ENCODE peak calls at places on chromosomes 6 and 20, in four cellular contexts. One of them, this sample, is unnamed.

GRCh38 chr20:1446536-1446935 is 20.1 kb downstream of the NSFL1C start:
- DNase-seq in amygdala: no peak
- DNase-seq in stimulated activated CD8-positive, alpha-beta memory T cell treated with anti-CD3 and anti-CD28 coated beads, Interleukin-12 subunit alpha, Interleukin-12 subunit beta, amount 100 ng/mL, for 4 hours: no peak
- DNase-seq in aorta: no peak
- DNase-seq in this sample: no peak

GRCh38 chr6:138769102-138769676 is 4.4 kb upstream of the CCDC28A start:
- DNase-seq in amygdala: no peak
- DNase-seq in stimulated activated CD8-positive, alpha-beta memory T cell treated with anti-CD3 and anti-CD28 coated beads, Interleukin-12 subunit alpha, Interleukin-12 subunit beta, amount 100 ng/mL, for 4 hours: no peak
- DNase-seq in aorta: no peak
- DNase-seq in this sample: no peak

GRCh38 chr6:155955038-155955437 is 499.4 kb upstream of the NOX3 start:
- DNase-seq in amygdala: no peak
- DNase-seq in stimulated activated CD8-positive, alpha-beta memory T cell treated with anti-CD3 and anti-CD28 coated beads, Interleukin-12 subunit alpha, Interleukin-12 subunit beta, amount 100 ng/mL, for 4 hours: no peak
- DNase-seq in aorta: no peak
- DNase-seq in this sample: no peak

GRCh38 chr6:148364056-148364844 is 21.6 kb downstream of the SASH1 start:
- DNase-seq in amygdala: no peak
- DNase-seq in stimulated activated CD8-positive, alpha-beta memory T cell treated with anti-CD3 and anti-CD28 coated beads, Interleukin-12 subunit alpha, Interleukin-12 subunit beta, amount 100 ng/mL, for 4 hours: no peak
- DNase-seq in aorta: no peak
- DNase-seq in this sample: no peak

GRCh38 chr6:107569456-107569855 is 79.5 kb downstream of the SOBP start:
- DNase-seq in amygdala: no peak
- DNase-seq in stimulated activated CD8-positive, alpha-beta memory T cell treated with anti-CD3 and anti-CD28 coated beads, Interleukin-12 subunit alpha, Interleukin-12 subunit beta, amount 100 ng/mL, for 4 hours: no peak
- DNase-seq in aorta: no peak
- DNase-seq in this sample: no peak

GRCh38 chr20:49381558-49382493 is 100.6 kb downstream of the KCNB1 start:
- DNase-seq in amygdala: peak
- DNase-seq in stimulated activated CD8-positive, alpha-beta memory T cell treated with anti-CD3 and anti-CD28 coated beads, Interleukin-12 subunit alpha, Interleukin-12 subunit beta, amount 100 ng/mL, for 4 hours: no peak
- DNase-seq in aorta: peak
- DNase-seq in this sample: peak

GRCh38 chr20:6993016-6993415 is 225.5 kb downstream of the BMP2 start:
- DNase-seq in amygdala: no peak
- DNase-seq in stimulated activated CD8-positive, alpha-beta memory T cell treated with anti-CD3 and anti-CD28 coated beads, Interleukin-12 subunit alpha, Interleukin-12 subunit beta, amount 100 ng/mL, for 4 hours: no peak
- DNase-seq in aorta: no peak
- DNase-seq in this sample: no peak

GRCh38 chr20:35618372-35619131 is 2.9 kb downstream of the SPAG4 start:
- DNase-seq in amygdala: no peak
- DNase-seq in stimulated activated CD8-positive, alpha-beta memory T cell treated with anti-CD3 and anti-CD28 coated beads, Interleukin-12 subunit alpha, Interleukin-12 subunit beta, amount 100 ng/mL, for 4 hours: no peak
- DNase-seq in aorta: no peak
- DNase-seq in this sample: no peak

GRCh38 chr20:20393207-20393606 is 25.3 kb downstream of the INSM1 start:
- DNase-seq in amygdala: no peak
- DNase-seq in stimulated activated CD8-positive, alpha-beta memory T cell treated with anti-CD3 and anti-CD28 coated beads, Interleukin-12 subunit alpha, Interleukin-12 subunit beta, amount 100 ng/mL, for 4 hours: no peak
- DNase-seq in aorta: no peak
- DNase-seq in this sample: no peak

GRCh38 chr6:95545691-95546090 is 31.6 kb upstream of the MANEA start:
- DNase-seq in amygdala: no peak
- DNase-seq in stimulated activated CD8-positive, alpha-beta memory T cell treated with anti-CD3 and anti-CD28 coated beads, Interleukin-12 subunit alpha, Interleukin-12 subunit beta, amount 100 ng/mL, for 4 hours: no peak
- DNase-seq in aorta: no peak
- DNase-seq in this sample: no peak

GRCh38 chr6:118565317-118565960 is 17.3 kb downstream of the PLN start:
- DNase-seq in amygdala: no peak
- DNase-seq in stimulated activated CD8-positive, alpha-beta memory T cell treated with anti-CD3 and anti-CD28 coated beads, Interleukin-12 subunit alpha, Interleukin-12 subunit beta, amount 100 ng/mL, for 4 hours: no peak
- DNase-seq in aorta: no peak
- DNase-seq in this sample: peak

GRCh38 chr6:167122827-167123657 is at the start of gene CCR6:
- DNase-seq in amygdala: no peak
- DNase-seq in stimulated activated CD8-positive, alpha-beta memory T cell treated with anti-CD3 and anti-CD28 coated beads, Interleukin-12 subunit alpha, Interleukin-12 subunit beta, amount 100 ng/mL, for 4 hours: no peak
- DNase-seq in aorta: no peak
- DNase-seq in this sample: no peak

GRCh38 chr6:11277275-11278206 is 45.1 kb upstream of the NEDD9 start:
- DNase-seq in amygdala: no peak
- DNase-seq in stimulated activated CD8-positive, alpha-beta memory T cell treated with anti-CD3 and anti-CD28 coated beads, Interleukin-12 subunit alpha, Interleukin-12 subunit beta, amount 100 ng/mL, for 4 hours: no peak
- DNase-seq in aorta: no peak
- DNase-seq in this sample: no peak

GRCh38 chr6:131400054-131400781 is 172.8 kb upstream of the ARG1 start:
- DNase-seq in amygdala: no peak
- DNase-seq in stimulated activated CD8-positive, alpha-beta memory T cell treated with anti-CD3 and anti-CD28 coated beads, Interleukin-12 subunit alpha, Interleukin-12 subunit beta, amount 100 ng/mL, for 4 hours: no peak
- DNase-seq in aorta: no peak
- DNase-seq in this sample: no peak

GRCh38 chr6:170456334-170456733 is 96.8 kb downstream of the PSMB1 start:
- DNase-seq in amygdala: no peak
- DNase-seq in stimulated activated CD8-positive, alpha-beta memory T cell treated with anti-CD3 and anti-CD28 coated beads, Interleukin-12 subunit alpha, Interleukin-12 subunit beta, amount 100 ng/mL, for 4 hours: no peak
- DNase-seq in aorta: no peak
- DNase-seq in this sample: no peak

GRCh38 chr20:23032056-23032455 is 3.1 kb upstream of the SSTR4 start:
- DNase-seq in amygdala: no peak
- DNase-seq in stimulated activated CD8-positive, alpha-beta memory T cell treated with anti-CD3 and anti-CD28 coated beads, Interleukin-12 subunit alpha, Interleukin-12 subunit beta, amount 100 ng/mL, for 4 hours: no peak
- DNase-seq in aorta: no peak
- DNase-seq in this sample: no peak

GRCh38 chr6:149781715-149782114 is 32.2 kb downstream of the PCMT1 start:
- DNase-seq in amygdala: no peak
- DNase-seq in stimulated activated CD8-positive, alpha-beta memory T cell treated with anti-CD3 and anti-CD28 coated beads, Interleukin-12 subunit alpha, Interleukin-12 subunit beta, amount 100 ng/mL, for 4 hours: no peak
- DNase-seq in aorta: no peak
- DNase-seq in this sample: no peak

GRCh38 chr6:160137130-160137988 is 15.7 kb downstream of the SLC22A1 start:
- DNase-seq in amygdala: no peak
- DNase-seq in stimulated activated CD8-positive, alpha-beta memory T cell treated with anti-CD3 and anti-CD28 coated beads, Interleukin-12 subunit alpha, Interleukin-12 subunit beta, amount 100 ng/mL, for 4 hours: no peak
- DNase-seq in aorta: no peak
- DNase-seq in this sample: no peak

GRCh38 chr6:76435174-76435573 is 362.7 kb upstream of the IMPG1 start:
- DNase-seq in amygdala: no peak
- DNase-seq in stimulated activated CD8-positive, alpha-beta memory T cell treated with anti-CD3 and anti-CD28 coated beads, Interleukin-12 subunit alpha, Interleukin-12 subunit beta, amount 100 ng/mL, for 4 hours: no peak
- DNase-seq in aorta: no peak
- DNase-seq in this sample: no peak

GRCh38 chr6:126720326-126720725 is 380.4 kb downstream of the CENPW start:
- DNase-seq in amygdala: no peak
- DNase-seq in stimulated activated CD8-positive, alpha-beta memory T cell treated with anti-CD3 and anti-CD28 coated beads, Interleukin-12 subunit alpha, Interleukin-12 subunit beta, amount 100 ng/mL, for 4 hours: no peak
- DNase-seq in aorta: no peak
- DNase-seq in this sample: no peak

GRCh38 chr6:4291453-4292403 is 156.4 kb upstream of the ECI2 start:
- DNase-seq in amygdala: no peak
- DNase-seq in stimulated activated CD8-positive, alpha-beta memory T cell treated with anti-CD3 and anti-CD28 coated beads, Interleukin-12 subunit alpha, Interleukin-12 subunit beta, amount 100 ng/mL, for 4 hours: no peak
- DNase-seq in aorta: no peak
- DNase-seq in this sample: no peak

GRCh38 chr20:5000263-5001173 is 792 bp downstream of the SLC23A2 start:
- DNase-seq in amygdala: peak
- DNase-seq in stimulated activated CD8-positive, alpha-beta memory T cell treated with anti-CD3 and anti-CD28 coated beads, Interleukin-12 subunit alpha, Interleukin-12 subunit beta, amount 100 ng/mL, for 4 hours: peak
- DNase-seq in aorta: peak
- DNase-seq in this sample: no peak

GRCh38 chr20:25242231-25242630 is 5.7 kb upstream of the PYGB start:
- DNase-seq in amygdala: no peak
- DNase-seq in stimulated activated CD8-positive, alpha-beta memory T cell treated with anti-CD3 and anti-CD28 coated beads, Interleukin-12 subunit alpha, Interleukin-12 subunit beta, amount 100 ng/mL, for 4 hours: no peak
- DNase-seq in aorta: no peak
- DNase-seq in this sample: no peak

GRCh38 chr6:157563611-157564284 is 182.8 kb downstream of the ZDHHC14 start:
- DNase-seq in amygdala: no peak
- DNase-seq in stimulated activated CD8-positive, alpha-beta memory T cell treated with anti-CD3 and anti-CD28 coated beads, Interleukin-12 subunit alpha, Interleukin-12 subunit beta, amount 100 ng/mL, for 4 hours: no peak
- DNase-seq in aorta: no peak
- DNase-seq in this sample: no peak

GRCh38 chr20:16747291-16747811 is 807 bp upstream of the OTOR start:
- DNase-seq in amygdala: no peak
- DNase-seq in stimulated activated CD8-positive, alpha-beta memory T cell treated with anti-CD3 and anti-CD28 coated beads, Interleukin-12 subunit alpha, Interleukin-12 subunit beta, amount 100 ng/mL, for 4 hours: no peak
- DNase-seq in aorta: no peak
- DNase-seq in this sample: no peak

This sample was measured in NCI-H446.